ENCODE peak calls at places on chromosomes 4 and X, in nine cellular contexts. P is T-helper 2 cell, O is COR-L47, J is OCI-LY7, Q is HT-29, G is germinal center, D is head of caudate nucleus, B is vagina, H is HEK293T. V is an unnamed sample.

GRCh38 chr4:173556398-173557131 is 26.5 kb upstream of the HAND2 start:
- DNase-seq in H (no peak), P (no peak), G (no peak), Q (no peak), B (no peak), D (no peak), O (no peak), J (no peak), V (no peak)

GRCh38 chr4:4507923-4508322 is 33.9 kb downstream of the STX18 start:
- DNase-seq in Q (peak; percentile 47), B (no peak), P (no peak), J (peak; percentile 40), O (no peak), G (peak; percentile 60), D (no peak), H (peak; percentile 31), V (peak; percentile 20)

GRCh38 chr4:2787230-2788100 is 5.4 kb upstream of the SH3BP2 start:
- DNase-seq in B (no peak), G (peak; percentile 74), O (no peak), J (peak; percentile 72), Q (no peak), P (peak; percentile 53), D (no peak), H (no peak), V (peak; percentile 83)

GRCh38 chrX:66632986-66633385 is 5.9 kb downstream of the EDA2R start:
- DNase-seq in Q (no peak), P (no peak), B (no peak), J (no peak), H (no peak), D (no peak), G (no peak), O (no peak), V (no peak)

GRCh38 chr4:185031611-185032010 is 13.3 kb downstream of the HELT start:
- DNase-seq in O (no peak), Q (no peak), G (no peak), J (no peak), D (no peak), H (no peak), B (no peak), P (no peak), V (no peak)

GRCh38 chr4:119197772-119198212 is 14.7 kb upstream of the USP53 start:
- DNase-seq in D (no peak), B (no peak), Q (no peak), O (no peak), J (no peak), G (no peak), H (no peak), P (no peak), V (no peak)

GRCh38 chr4:1683371-1683902 is 676 bp downstream of the FAM53A start:
- DNase-seq in H (no peak), G (peak; percentile 14), B (no peak), J (no peak), D (peak; percentile 44), P (no peak), O (no peak), Q (no peak), V (peak; percentile 42)

GRCh38 chrX:17242470-17242869 is 132.5 kb upstream of the NHS start:
- DNase-seq in D (peak; percentile 24), P (no peak), Q (peak; percentile 91), B (no peak), G (peak; percentile 9), H (peak; percentile 45), J (peak; percentile 21), O (peak; percentile 73), V (peak; percentile 64)

GRCh38 chrX:148774276-148774675 is 273.9 kb downstream of the AFF2 start:
- DNase-seq in Q (no peak), J (no peak), O (no peak), G (no peak), P (no peak), B (no peak), D (no peak), H (no peak), V (no peak)